ENCODE peak calls at places on chromosomes 1 and 21, in four cellular contexts. O is IMR-90, D is Peyer's patch, L is suprapubic skin. G is an unnamed sample.

GRCh38 chr1:116943438-116943837 is 33.7 kb downstream of the PTGFRN start:
- DNase-seq in O (no peak), D (no peak), L (no peak), G (no peak)

GRCh38 chr1:176843352-176844297 is 320.9 kb downstream of the ASTN1 start:
- DNase-seq in O (peak), D (no peak), L (no peak), G (no peak)

GRCh38 chr1:81186271-81186670 is 614.5 kb upstream of the ADGRL2 start:
- DNase-seq in O (peak), D (no peak), L (no peak), G (no peak)

GRCh38 chr1:201205036-201205435 is 14.4 kb downstream of the IGFN1 start:
- DNase-seq in O (no peak), D (no peak), L (no peak), G (no peak)

GRCh38 chr1:228394571-228395394 is 11.9 kb downstream of the TRIM11 start:
- DNase-seq in O (no peak), D (peak), L (peak), G (peak)

GRCh38 chr1:34066921-34067603 is 98.0 kb downstream of the CSMD2 start:
- DNase-seq in O (peak), D (no peak), L (no peak), G (no peak)

GRCh38 chr1:49026230-49026811 is 249.6 kb upstream of the BEND5 start:
- DNase-seq in O (no peak), D (no peak), L (no peak), G (no peak)

GRCh38 chr1:223726380-223727001 is 14.2 kb downstream of the CAPN2 start:
- DNase-seq in O (peak), D (no peak), L (peak), G (peak)

GRCh38 chr1:220121791-220122530 is 28.0 kb downstream of the IARS2 start:
- DNase-seq in O (no peak), D (no peak), L (no peak), G (no peak)

GRCh38 chr1:118335372-118335771 is 150.3 kb upstream of the SPAG17 start:
- DNase-seq in O (peak), D (no peak), L (no peak), G (no peak)

GRCh38 chr1:208164609-208165008 is 79.6 kb downstream of the PLXNA2 start:
- DNase-seq in O (no peak), D (no peak), L (no peak), G (peak)

GRCh38 chr1:185795181-185795580 is 61.0 kb downstream of the HMCN1 start:
- DNase-seq in O (peak), D (no peak), L (no peak), G (no peak)

GRCh38 chr21:46035809-46036695 is 54.5 kb downstream of the COL6A1 start:
- DNase-seq in O (peak), D (no peak), L (peak), G (peak)

GRCh38 chr1:180186831-180187230 is 32.2 kb downstream of the QSOX1 start:
- DNase-seq in O (no peak), D (no peak), L (no peak), G (no peak)

GRCh38 chr1:29322861-29323585 is 86.7 kb downstream of the PTPRU start:
- DNase-seq in O (no peak), D (no peak), L (no peak), G (peak)

GRCh38 chr1:18314399-18314798 is 166.3 kb upstream of the KLHDC7A start:
- DNase-seq in O (no peak), D (no peak), L (no peak), G (no peak)

GRCh38 chr1:223860051-223860559 is 14.4 kb upstream of the TP53BP2 start:
- DNase-seq in O (no peak), D (no peak), L (no peak), G (no peak)

GRCh38 chr1:41381691-41382530 is 20.7 kb downstream of the FOXO6 start:
- DNase-seq in O (no peak), D (peak), L (no peak), G (peak)

GRCh38 chr1:172658871-172659453 is at the start of gene FASLG:
- DNase-seq in O (peak), D (no peak), L (no peak), G (no peak)

GRCh38 chr1:205986291-205986690 is 16.9 kb downstream of the RAB7B start:
- DNase-seq in O (no peak), D (no peak), L (no peak), G (no peak)
- TF ChIP-seq CTCF in O (peak), D (no peak), L (no peak), G (no peak)

GRCh38 chr1:150288382-150288781 is 5.3 kb upstream of the MRPS21 start:
- DNase-seq in O (no peak), D (no peak), L (no peak), G (no peak)

GRCh38 chr1:150288822-150289221 is 4.8 kb upstream of the MRPS21 start:
- DNase-seq in O (no peak), D (no peak), L (no peak), G (no peak)

GRCh38 chr1:150295476-150295875 is 1.8 kb downstream of the MRPS21 start:
- DNase-seq in O (no peak), D (no peak), L (no peak), G (no peak)

GRCh38 chr1:150293433-150294253 is at the start of gene MRPS21:
- DNase-seq in O (peak), D (peak), L (peak), G (peak)
- TF ChIP-seq POLR2A in O (peak), D (peak), L (no peak), G (peak)

GRCh38 chr21:33199516-33200217 is 30.1 kb upstream of the IFNAR2 start:
- DNase-seq in O (peak), D (no peak), L (peak), G (peak)
- H3K27ac ChIP-seq in O (no peak), D (no peak), L (peak), G (peak)

DNA sequence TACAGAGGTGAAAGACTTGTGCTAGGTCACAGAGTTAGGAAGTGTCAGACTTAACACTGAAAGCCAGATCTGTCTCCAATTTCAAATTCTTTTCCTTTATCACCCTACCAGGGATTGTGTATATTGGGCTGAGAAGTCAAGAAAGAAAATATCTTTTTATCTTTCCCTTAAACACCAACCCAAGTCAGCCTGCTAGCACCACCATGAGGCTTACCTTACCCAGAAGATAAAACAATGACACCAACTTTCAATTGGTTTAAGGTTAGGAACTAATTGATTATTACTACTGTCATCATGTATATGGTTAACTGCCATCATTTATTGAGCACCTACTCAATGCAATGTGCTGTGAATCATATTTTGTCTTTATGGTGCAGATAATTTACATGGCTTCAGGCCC is 178.9 kb upstream of the FOXD3 start:
- DNase-seq in O (no peak), D (no peak), L (no peak), G (no peak)
- TF ChIP-seq CTCF in O (no peak), D (no peak), L (no peak), G (no peak)

GRCh38 chr1:59892836-59893811 is 33.4 kb downstream of the CYP2J2 start:
- DNase-seq in O (no peak), D (no peak), L (no peak), G (no peak)
- TF ChIP-seq POLR2A in O (no peak), D (no peak), L (no peak), G (no peak)

GRCh38 chr1:161072751-161073449 is 3.2 kb upstream of the ARHGAP30 start:
- DNase-seq in O (no peak), D (no peak), L (no peak), G (no peak)
- H3K27ac ChIP-seq in O (no peak), D (no peak), L (no peak), G (no peak)

DNA sequence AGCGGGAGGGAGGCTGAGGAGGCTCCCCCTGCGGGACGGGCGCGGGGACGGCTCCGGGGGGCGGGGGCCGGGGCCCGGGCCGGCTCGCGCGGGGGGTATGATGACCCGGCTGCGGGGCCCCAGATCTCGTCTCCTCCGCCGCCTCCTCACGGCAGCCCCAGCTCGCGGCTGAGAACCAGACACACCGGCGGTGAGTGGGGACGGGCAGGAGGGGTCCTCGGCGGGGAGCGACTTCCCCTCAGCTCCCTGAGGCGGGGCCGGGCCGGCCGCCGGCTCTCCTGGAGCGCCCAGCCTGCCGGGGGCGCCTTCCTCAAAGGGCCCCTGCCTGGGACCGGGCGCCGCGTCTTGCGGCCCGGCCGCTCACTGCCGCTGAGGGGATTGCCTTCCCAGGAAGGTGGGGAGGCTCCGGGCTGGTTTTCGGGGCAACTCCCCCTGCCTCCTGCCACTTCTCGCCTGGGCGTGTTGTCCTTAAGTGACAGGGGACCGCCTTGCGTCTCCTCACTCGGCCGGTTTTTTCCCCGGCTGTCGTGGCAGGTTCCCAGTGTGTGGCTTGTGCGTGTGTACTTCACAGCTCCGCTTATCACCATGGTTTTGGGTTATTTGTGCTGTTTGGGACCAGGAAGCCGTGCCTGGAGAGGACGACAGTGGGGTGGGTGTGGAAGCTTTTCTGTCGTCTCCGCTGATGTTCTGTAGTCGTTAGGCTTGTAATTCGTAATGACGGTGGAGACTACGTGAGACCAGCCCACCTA is 800 bp downstream of the HIPK1 start:
- DNase-seq in O (peak), D (no peak), L (peak), G (peak)
- TF ChIP-seq CTCF in O (no peak), D (no peak), L (no peak), G (no peak)

DNA sequence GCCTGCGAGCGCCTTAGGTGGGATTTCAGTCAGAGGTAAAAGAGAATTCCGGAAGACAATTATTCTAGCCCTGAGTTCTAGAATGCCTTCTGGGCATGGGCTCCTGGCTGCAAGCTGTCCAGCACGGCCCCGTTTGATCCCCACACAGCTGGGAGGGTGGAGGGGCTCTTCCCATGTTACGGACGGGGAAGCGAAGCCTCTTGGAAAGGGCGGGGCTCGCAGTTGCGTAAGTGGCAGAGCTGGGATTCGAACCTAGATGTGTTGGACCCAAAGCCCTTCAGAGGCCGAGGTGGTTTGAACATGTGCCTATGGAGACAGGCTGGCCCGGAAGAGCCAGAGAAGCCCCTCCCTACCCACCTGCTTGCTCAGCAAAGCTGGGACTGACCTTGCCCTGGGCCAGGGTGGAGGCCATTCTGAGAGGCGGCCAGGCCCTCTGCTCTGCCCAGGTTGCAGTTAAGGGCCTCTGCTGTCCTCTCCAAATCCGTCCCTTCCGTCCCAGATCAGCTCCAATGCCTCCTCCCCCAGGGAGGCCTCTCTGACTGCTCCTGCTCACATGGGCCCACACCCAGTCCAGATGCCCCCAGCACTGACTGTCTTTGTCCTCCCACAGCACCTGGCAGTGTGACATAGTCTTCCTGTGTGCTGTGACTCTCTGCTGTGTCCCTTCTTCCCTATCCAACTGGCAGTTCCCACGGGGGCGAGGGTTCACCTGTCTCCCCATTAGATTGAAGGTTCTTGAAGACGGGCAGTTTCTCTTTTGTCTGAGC is 1.1 kb upstream of the HSPB7 start:
- DNase-seq in O (no peak), D (no peak), L (no peak), G (no peak)
- TF ChIP-seq POLR2A in O (no peak), D (no peak), L (no peak), G (no peak)

G was measured in sigmoid colon.